ENCODE peak calls at places on chromosomes 1 and 21, in five cellular contexts. F is lower leg skin, O is fibroblast of lung, J is AG10803, R is Caco-2. X is an unnamed sample.

GRCh38 chr1:59368007-59368670 is 71.2 kb downstream of the FGGY start:
- DNase-seq in F (no peak), O (no peak), J (no peak), R (no peak), X (no peak)

GRCh38 chr1:246533371-246533905 is 26.4 kb upstream of the SMYD3 start:
- DNase-seq in F (peak; percentile 2), O (no peak), J (no peak), R (no peak), X (no peak)

GRCh38 chr1:19209990-19210771 is at the start of gene UBR4:
- DNase-seq in F (peak; percentile 99), O (peak; percentile 90), J (peak; percentile 90), R (peak; percentile 95), X (peak; percentile 93)

GRCh38 chr1:22872971-22873664 is 99.5 kb downstream of the LACTBL1 start:
- DNase-seq in F (no peak), O (no peak), J (no peak), R (no peak), X (no peak)

GRCh38 chr1:20233394-20233793 is 47.1 kb upstream of the PLA2G2C start:
- DNase-seq in F (no peak), O (peak; percentile 23), J (peak; percentile 23), R (no peak), X (peak; percentile 48)

GRCh38 chr1:94526152-94526551 is 15.4 kb downstream of the F3 start:
- DNase-seq in F (no peak), O (peak; percentile 39), J (peak; percentile 73), R (no peak), X (no peak)

GRCh38 chr1:23159963-23160877 is 8.4 kb downstream of the LUZP1 start:
- DNase-seq in F (no peak), O (no peak), J (no peak), R (no peak), X (no peak)

GRCh38 chr1:29946057-29946456 is 709.7 kb downstream of the PTPRU start:
- DNase-seq in F (no peak), O (no peak), J (no peak), R (no peak), X (no peak)

GRCh38 chr1:78884685-78885452 is 121.7 kb downstream of the ADGRL4 start:
- DNase-seq in F (no peak), O (peak; percentile 49), J (peak; percentile 39), R (no peak), X (no peak)

GRCh38 chr1:205938682-205939081 is 4.6 kb downstream of the SLC26A9 start:
- DNase-seq in F (no peak), O (no peak), J (no peak), R (no peak), X (no peak)

GRCh38 chr1:85587846-85588245 is 7.3 kb downstream of the CCN1 start:
- DNase-seq in F (no peak), O (no peak), J (peak; percentile 8), R (no peak), X (no peak)

GRCh38 chr1:29297476-29297875 is 61.2 kb downstream of the PTPRU start:
- DNase-seq in F (no peak), O (peak; percentile 17), J (no peak), R (no peak), X (no peak)

GRCh38 chr1:160862151-160863061 is at the start of gene CD244:
- DNase-seq in F (no peak), O (no peak), J (no peak), R (no peak), X (peak; percentile 66)

GRCh38 chr1:62176597-62177312 is 17.9 kb upstream of the L1TD1 start:
- DNase-seq in F (no peak), O (no peak), J (no peak), R (no peak), X (no peak)

GRCh38 chr1:185719021-185719420 is 15.2 kb upstream of the HMCN1 start:
- DNase-seq in F (peak; percentile 76), O (peak; percentile 97), J (peak; percentile 97), R (peak; percentile 30), X (no peak)

GRCh38 chr1:25106352-25106751 is 126.0 kb downstream of the SYF2 start:
- DNase-seq in F (no peak), O (peak; percentile 16), J (peak; percentile 63), R (no peak), X (no peak)

GRCh38 chr1:226112626-226113025 is 50.1 kb downstream of the H3-3A start:
- DNase-seq in F (no peak), O (no peak), J (no peak), R (no peak), X (no peak)

GRCh38 chr1:32334864-32335618 is 992 bp downstream of the MARCKSL1 start:
- DNase-seq in F (no peak), O (peak; percentile 37), J (peak; percentile 24), R (peak; percentile 51), X (peak; percentile 70)

GRCh38 chr1:48851638-48852037 is 74.9 kb upstream of the BEND5 start:
- DNase-seq in F (no peak), O (peak; percentile 44), J (peak; percentile 82), R (no peak), X (no peak)

DNA sequence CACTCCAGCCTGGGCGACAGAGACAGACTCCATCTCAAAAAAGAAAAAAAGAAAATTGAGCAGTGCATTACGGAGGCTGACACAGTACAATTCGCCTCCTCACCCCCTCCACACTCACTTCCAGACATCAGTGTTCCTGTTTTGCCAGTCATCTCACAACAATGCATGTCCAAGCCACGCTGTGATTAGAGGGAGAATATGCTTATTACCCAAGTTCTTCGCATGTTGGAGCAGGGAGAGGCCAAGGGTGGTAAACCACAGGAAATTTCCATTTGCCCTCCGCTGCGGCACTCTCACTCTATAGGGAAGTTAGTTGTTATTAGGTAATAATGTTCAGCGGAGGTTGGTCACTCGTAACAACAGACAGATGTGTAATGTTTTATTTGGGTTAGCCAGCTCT is 32.9 kb downstream of the KCNJ15 start:
- DNase-seq in F (no peak), O (peak; percentile 100), J (peak; percentile 100), R (no peak), X (no peak)
- TF ChIP-seq CTCF in F (no peak), O (no peak), J (no peak), R (no peak), X (no peak)

DNA sequence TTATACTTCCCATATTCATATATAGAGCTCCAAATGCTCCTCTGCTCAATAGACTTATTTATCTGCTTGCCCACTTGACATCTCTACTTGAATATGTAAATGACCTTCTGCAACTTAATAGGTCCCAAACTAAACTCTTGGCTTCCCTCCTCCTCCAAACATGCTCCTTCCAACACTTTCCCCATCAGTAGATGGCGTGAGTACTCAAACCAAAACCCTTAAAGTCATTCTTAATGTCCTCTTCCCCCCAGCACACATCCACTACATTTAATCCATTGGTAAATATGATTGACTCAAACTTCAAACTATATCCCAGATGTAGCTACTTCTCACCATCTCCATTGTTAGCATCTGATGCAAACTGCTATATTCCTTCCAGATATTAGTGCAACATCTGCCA is 48.5 kb upstream of the PBX1 start:
- DNase-seq in F (no peak), O (peak; percentile 13), J (peak; percentile 27), R (peak; percentile 24), X (no peak)
- TF ChIP-seq CTCF in F (no peak), O (peak; percentile 43), J (peak; percentile 36), R (no peak), X (no peak)

GRCh38 chr1:53137729-53138128 is 4.7 kb downstream of the SLC1A7 start:
- DNase-seq in F (peak; percentile 12), O (no peak), J (no peak), R (no peak), X (no peak)
- TF ChIP-seq CTCF in F (no peak), O (no peak), J (no peak), R (no peak), X (no peak)

GRCh38 chr1:91501527-91501859 is 842 bp downstream of the CDC7 start:
- DNase-seq in F (no peak), O (peak; percentile 58), J (peak; percentile 26), R (no peak), X (peak; percentile 50)

GRCh38 chr1:91500756-91501526 is at the start of gene CDC7:
- DNase-seq in F (peak; percentile 98), O (peak; percentile 85), J (peak; percentile 86), R (peak; percentile 92), X (peak; percentile 90)

GRCh38 chr1:91502882-91503184 is 2.2 kb downstream of the CDC7 start:
- DNase-seq in F (no peak), O (peak; percentile 46), J (peak; percentile 20), R (no peak), X (peak; percentile 10)

GRCh38 chr1:91503332-91503900 is 2.8 kb downstream of the CDC7 start:
- DNase-seq in F (no peak), O (no peak), J (no peak), R (no peak), X (no peak)

DNA sequence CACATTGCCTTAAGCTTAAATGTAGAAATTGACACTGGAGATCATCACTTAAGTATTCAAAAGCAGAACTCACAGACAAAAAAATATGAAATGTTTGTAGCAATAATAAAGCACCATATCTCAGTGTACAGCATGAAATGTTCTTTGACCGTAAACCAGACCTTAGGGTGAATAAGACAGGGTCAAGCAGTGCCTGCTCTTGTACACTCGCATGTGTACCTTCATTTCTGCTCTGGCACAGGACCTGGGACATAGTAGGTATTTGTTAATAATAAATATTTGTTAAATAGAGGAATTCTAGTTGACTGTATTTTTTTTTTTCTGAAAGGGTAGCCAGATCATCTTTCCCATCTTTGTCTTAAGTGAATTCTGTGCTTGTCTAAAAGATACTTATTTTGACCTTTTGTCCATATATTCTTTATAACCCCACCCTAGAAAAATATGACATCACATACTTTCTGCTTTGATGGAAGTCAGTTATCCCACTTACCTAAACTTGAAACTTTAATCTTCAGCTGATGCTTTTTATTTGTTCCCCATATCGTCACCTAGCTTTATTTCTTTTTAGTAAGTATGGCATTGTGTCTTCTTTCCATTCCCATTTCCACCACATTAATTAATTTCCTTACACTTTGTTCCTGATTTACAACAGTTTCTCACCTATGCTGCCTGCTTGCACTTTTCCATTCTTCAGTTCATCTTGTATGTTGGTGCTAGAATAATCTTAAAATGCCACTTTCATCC is 1.7 kb downstream of the CDC7 start:
- DNase-seq in F (no peak), O (no peak), J (no peak), R (no peak), X (no peak)
- TF ChIP-seq CTCF in F (no peak), O (no peak), J (no peak), R (no peak), X (no peak)

GRCh38 chr1:143610196-143610595 is 361.6 kb downstream of the FAM72C start:
- DNase-seq in F (no peak), O (no peak), J (no peak), R (no peak), X (no peak)

GRCh38 chr1:143611159-143611558 is 360.6 kb downstream of the FAM72C start:
- DNase-seq in F (no peak), O (no peak), J (no peak), R (no peak), X (no peak)
- TF ChIP-seq CTCF in F (no peak), O (no peak), J (peak; percentile 23), R (no peak), X (no peak)

DNA sequence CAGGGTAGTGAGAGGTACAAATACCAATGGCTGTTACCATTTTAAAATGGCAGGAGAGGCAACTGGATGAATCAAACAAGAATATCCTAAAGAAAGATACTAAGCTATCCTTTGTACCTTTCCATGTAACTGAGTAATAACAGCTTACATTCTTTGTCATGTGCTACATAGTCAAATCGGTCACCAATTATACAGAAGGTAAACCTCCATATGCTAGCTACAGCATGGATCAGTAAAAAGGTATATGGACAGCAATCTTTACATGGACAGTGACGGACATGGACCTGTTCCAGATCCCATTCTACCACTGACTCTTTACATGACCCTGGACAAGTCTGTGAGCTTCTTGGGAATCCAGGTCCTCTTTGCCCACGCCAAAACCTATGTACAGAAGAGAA is 13.4 kb upstream of the MRPL9 start:
- DNase-seq in F (no peak), O (no peak), J (no peak), R (no peak), X (no peak)
- TF ChIP-seq CTCF in F (no peak), O (no peak), J (no peak), R (no peak), X (no peak)